ENCODE peak calls at places on chromosomes 13 and 19, in five cellular contexts. R, V, E, A and K are unnamed samples.
A peak's percentile ranks its signal among the peaks of the same experiment; 100 is the strongest.

GRCh38 chr13:42075517-42075916 is 27.1 kb downstream of the DGKH start:
- DNase-seq in E (no peak), V (no peak), A (no peak), R (no peak), K (no peak)

GRCh38 chr13:77565635-77566034 is 30.1 kb downstream of the SCEL start:
- DNase-seq in E (no peak), V (peak; percentile 4), R (no peak), A (no peak), K (peak; percentile 14)

GRCh38 chr19:50460161-50460765 is 16.0 kb upstream of the EMC10 start:
- DNase-seq in V (peak; percentile 86), E (peak; percentile 84), A (no peak), R (no peak), K (no peak)

GRCh38 chr19:31718041-31718440 is 368.8 kb upstream of the TSHZ3 start:
- DNase-seq in A (no peak), V (no peak), E (no peak), R (no peak), K (no peak)

GRCh38 chr13:73940098-73940497 is 194.1 kb downstream of the KLF12 start:
- DNase-seq in E (no peak), V (no peak), A (no peak), R (no peak), K (no peak)

GRCh38 chr13:107124129-107124718 is 556.3 kb upstream of the ARGLU1 start:
- DNase-seq in A (no peak), V (peak; percentile 1), R (no peak), E (no peak), K (peak; percentile 2)

GRCh38 chr13:92951273-92951820 is 275.3 kb upstream of the GPC6 start:
- DNase-seq in V (no peak), A (no peak), R (no peak), E (no peak), K (no peak)

GRCh38 chr13:27353166-27353583 is 71.2 kb upstream of the GTF3A start:
- DNase-seq in R (no peak), V (no peak), E (peak; percentile 77), A (no peak), K (no peak)

GRCh38 chr13:22940736-22941135 is 240.0 kb upstream of the SGCG start:
- DNase-seq in R (no peak), E (no peak), V (no peak), A (no peak), K (no peak)

GRCh38 chr13:21752501-21752900 is 81.6 kb downstream of the FGF9 start:
- DNase-seq in R (no peak), V (no peak), E (no peak), A (no peak), K (no peak)

GRCh38 chr13:33611016-33611805 is 206.7 kb upstream of the RFC3 start:
- DNase-seq in A (peak; percentile 40), E (no peak), V (no peak), R (peak; percentile 65), K (no peak)

GRCh38 chr19:35716735-35716984 is 1.1 kb upstream of the KMT2B start:
- DNase-seq in V (no peak), E (no peak), A (no peak), R (no peak), K (no peak)

GRCh38 chr13:86569119-86569518 is 769.9 kb upstream of the SLITRK6 start:
- DNase-seq in E (no peak), V (no peak), R (no peak), A (no peak), K (no peak)

GRCh38 chr13:33285420-33286124 is at the start of gene STARD13:
- DNase-seq in R (peak; percentile 92), V (peak; percentile 78), A (peak; percentile 93), E (peak; percentile 22), K (peak; percentile 19)

GRCh38 chr13:38687246-38688229 is 661 bp downstream of the FREM2 start:
- DNase-seq in E (no peak), V (no peak), A (no peak), R (no peak), K (no peak)

GRCh38 chr19:19207637-19208582 is 3.8 kb upstream of the NCAN start:
- DNase-seq in A (no peak), E (no peak), R (no peak), V (no peak), K (peak; percentile 40)

GRCh38 chr19:33621811-33622504 is at the start of gene CHST8:
- DNase-seq in R (peak; percentile 42), V (no peak), A (peak; percentile 63), E (no peak), K (no peak)

GRCh38 chr13:32381539-32381938 is 46.4 kb downstream of the N4BP2L1 start:
- DNase-seq in A (no peak), V (no peak), E (no peak), R (no peak), K (peak; percentile 44)

GRCh38 chr13:35851238-35851814 is 279.9 kb downstream of the DCLK1 start:
- DNase-seq in A (no peak), V (no peak), E (no peak), R (no peak), K (no peak)

GRCh38 chr13:76879211-76879875 is 6.9 kb downstream of the KCTD12 start:
- DNase-seq in A (peak; percentile 52), R (peak; percentile 38), E (peak; percentile 32), V (no peak), K (no peak)

GRCh38 chr19:58581227-58582141 is 8.3 kb upstream of the MZF1 start:
- DNase-seq in A (peak; percentile 92), V (peak; percentile 63), R (peak; percentile 89), E (peak; percentile 76), K (no peak)

GRCh38 chr13:113545455-113545930 is 39.1 kb upstream of the TFDP1 start:
- DNase-seq in V (no peak), R (no peak), E (no peak), A (no peak), K (no peak)

GRCh38 chr19:55489711-55490477 is 1.7 kb downstream of the SSC5D start:
- DNase-seq in E (no peak), A (peak; percentile 60), V (no peak), R (no peak), K (no peak)

GRCh38 chr19:44577566-44577874 is 35.8 kb upstream of the IGSF23 start:
- DNase-seq in R (no peak), A (no peak), V (no peak), E (no peak), K (no peak)

GRCh38 chr19:44582581-44583265 is 30.6 kb upstream of the IGSF23 start:
- DNase-seq in R (no peak), E (no peak), V (peak; percentile 58), A (no peak), K (peak; percentile 58)

GRCh38 chr19:44581288-44581687 is 32.1 kb upstream of the IGSF23 start:
- DNase-seq in R (no peak), A (no peak), V (no peak), E (no peak), K (no peak)

GRCh38 chr19:44579663-44580365 is 33.5 kb upstream of the IGSF23 start:
- DNase-seq in E (no peak), A (no peak), R (no peak), V (no peak), K (no peak)

GRCh38 chr19:44580366-44580895 is 32.9 kb upstream of the IGSF23 start:
- DNase-seq in V (no peak), A (no peak), R (no peak), E (no peak), K (no peak)
- TF ChIP-seq POLR2A in V (no peak), A (no peak), R (no peak), E (no peak), K (no peak)

DNA sequence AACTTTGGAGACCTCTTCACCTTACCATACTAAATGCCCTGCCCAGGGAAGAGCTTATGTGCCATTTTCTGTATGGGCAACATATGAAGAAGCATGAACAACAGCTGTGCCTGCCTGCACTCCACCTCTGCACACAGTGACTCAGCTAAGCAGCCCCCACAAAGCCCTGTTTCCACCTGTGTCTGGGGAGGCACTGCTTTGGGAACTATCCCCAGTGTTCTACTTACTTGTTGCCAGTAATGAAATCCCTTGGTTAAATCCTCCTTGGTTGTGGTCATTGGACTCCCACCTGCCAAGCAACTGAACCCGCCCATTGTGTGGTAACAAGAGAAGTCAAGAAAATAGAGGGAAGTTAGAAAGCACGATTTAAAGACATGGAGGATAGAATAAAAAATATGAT is 84.6 kb downstream of the NALCN start:
- DNase-seq in V (no peak), A (no peak), R (no peak), E (no peak), K (no peak)
- TF ChIP-seq POLR2A in V (no peak), A (no peak), R (no peak), E (no peak), K (no peak)

GRCh38 chr19:16457954-16458331 is 13.8 kb downstream of the EPS15L1 start:
- DNase-seq in V (no peak), R (no peak), E (no peak), A (peak; percentile 57), K (no peak)

GRCh38 chr19:16457195-16457953 is 14.4 kb downstream of the EPS15L1 start:
- DNase-seq in A (peak; percentile 84), R (peak; percentile 36), E (no peak), V (no peak), K (no peak)

GRCh38 chr19:16456652-16457194 is 15.0 kb downstream of the EPS15L1 start:
- DNase-seq in V (no peak), R (no peak), E (no peak), A (no peak), K (no peak)

GRCh38 chr19:16459680-16460079 is 12.1 kb downstream of the EPS15L1 start:
- DNase-seq in A (no peak), E (no peak), R (no peak), V (no peak), K (no peak)

GRCh38 chr19:16458391-16459128 is 13.2 kb downstream of the EPS15L1 start:
- DNase-seq in E (no peak), R (no peak), A (no peak), V (no peak), K (no peak)
- TF ChIP-seq POLR2A in E (no peak), R (no peak), A (no peak), V (no peak), K (no peak)

GRCh38 chr19:40688987-40689338 is 1.5 kb downstream of the NUMBL start:
- DNase-seq in R (no peak), A (no peak), V (no peak), E (no peak), K (peak; percentile 48)

GRCh38 chr19:40686882-40687524 is 3.4 kb downstream of the NUMBL start:
- DNase-seq in A (no peak), V (no peak), R (no peak), E (no peak), K (peak; percentile 64)

GRCh38 chr19:40689339-40690049 is 957 bp downstream of the NUMBL start:
- DNase-seq in A (peak; percentile 65), E (no peak), V (no peak), R (no peak), K (peak; percentile 52)

GRCh38 chr19:40688294-40688693 is 2.2 kb downstream of the NUMBL start:
- DNase-seq in R (no peak), V (no peak), E (no peak), A (no peak), K (no peak)

DNA sequence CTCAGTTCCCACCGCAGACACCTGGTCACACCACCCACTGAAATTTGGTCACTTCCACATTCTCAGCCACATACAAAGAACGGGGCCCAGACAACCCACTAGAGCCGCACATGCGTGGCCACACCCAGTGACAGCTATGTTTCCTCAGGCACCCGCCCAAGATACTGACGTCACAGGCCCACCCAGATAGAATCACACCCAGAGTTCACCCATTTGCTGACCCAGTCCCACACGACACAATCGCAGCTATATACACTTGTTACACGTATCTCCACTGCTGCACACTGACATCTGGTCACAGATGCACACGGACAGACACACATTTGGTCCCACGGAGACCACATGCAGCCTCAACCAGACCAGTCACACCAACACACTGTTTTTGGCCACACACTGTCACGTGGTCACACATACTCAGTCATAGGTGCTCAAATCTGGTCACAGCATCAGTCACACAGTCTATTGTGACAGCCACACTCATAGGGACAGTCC is 2.9 kb downstream of the NUMBL start:
- DNase-seq in V (no peak), A (peak; percentile 90), E (no peak), R (peak; percentile 75), K (peak; percentile 95)
- TF ChIP-seq POLR2A in V (no peak), A (no peak), E (no peak), R (no peak), K (peak; percentile 59)